ENCODE peak calls at places on chromosomes 11 and 22, in four cellular contexts. L is spleen, Z is tibial nerve, R is psoas muscle. E is an unnamed sample.

GRCh38 chr22:45977003-45977395 is at the start of gene WNT7B:
- DNase-seq in R (no peak), Z (no peak), L (no peak), E (no peak)

GRCh38 chr11:71247551-71248250 is 4.7 kb downstream of the SHANK2 start:
- DNase-seq in R (no peak), Z (no peak), L (peak; percentile 55), E (no peak)

GRCh38 chr11:91407842-91408241 is 816.8 kb upstream of the FAT3 start:
- DNase-seq in R (no peak), L (no peak), Z (no peak), E (no peak)

GRCh38 chr11:12827929-12828812 is 153.9 kb downstream of the TEAD1 start:
- DNase-seq in Z (no peak), R (no peak), L (no peak), E (no peak)

GRCh38 chr11:128920651-128921050 is 22.0 kb downstream of the TP53AIP1 start:
- DNase-seq in Z (no peak), L (peak; percentile 71), R (no peak), E (no peak)

GRCh38 chr11:60764879-60765278 is 8.2 kb downstream of the MS4A15 start:
- DNase-seq in L (no peak), R (no peak), Z (no peak), E (no peak)

GRCh38 chr11:12284321-12285050 is 92.9 kb upstream of the PARVA start:
- DNase-seq in L (no peak), R (no peak), Z (peak; percentile 4), E (no peak)

GRCh38 chr11:48170840-48171233 is 45.8 kb upstream of the OR4B1 start:
- DNase-seq in Z (no peak), R (no peak), L (no peak), E (no peak)

GRCh38 chr22:24592144-24592845 is 578 bp downstream of the LRRC75B start:
- DNase-seq in R (no peak), Z (no peak), L (no peak), E (no peak)

GRCh38 chr11:65524747-65525658 is at the start of gene SCYL1:
- DNase-seq in R (peak; percentile 90), L (peak; percentile 96), Z (peak; percentile 68), E (no peak)

GRCh38 chr11:47466701-47467250 is 17.8 kb upstream of the RAPSN start:
- DNase-seq in R (peak; percentile 60), L (peak; percentile 77), Z (no peak), E (no peak)

GRCh38 chr11:328012-328411 is 7.4 kb upstream of the IFITM3 start:
- DNase-seq in L (peak; percentile 74), R (no peak), Z (no peak), E (no peak)

GRCh38 chr11:326842-327580 is 6.4 kb upstream of the IFITM3 start:
- DNase-seq in R (peak; percentile 90), L (peak; percentile 95), Z (peak; percentile 91), E (no peak)

GRCh38 chr11:325796-326591 is 5.3 kb upstream of the IFITM3 start:
- DNase-seq in Z (no peak), R (no peak), L (peak; percentile 86), E (no peak)

GRCh38 chr11:327581-327923 is 6.9 kb upstream of the IFITM3 start:
- DNase-seq in R (no peak), Z (no peak), L (no peak), E (no peak)

DNA sequence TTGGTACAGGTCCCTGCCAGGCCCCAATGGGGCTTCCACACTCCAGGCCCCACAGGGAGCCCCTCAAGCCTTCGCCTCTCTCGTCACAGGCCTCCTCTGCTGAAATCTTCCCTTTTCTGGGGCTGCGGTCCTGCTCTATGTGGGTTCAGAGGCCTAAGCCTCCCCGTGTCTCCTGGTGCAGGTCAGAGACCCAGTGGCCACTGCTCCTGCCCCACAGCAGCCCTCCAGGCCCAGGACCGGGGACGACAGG is 5.9 kb upstream of the IFITM3 start:
- DNase-seq in Z (no peak), L (no peak), R (no peak), E (no peak)
- H3K4me1 ChIP-seq in Z (peaks cover 61% of the 10 kb centered on the region), L (peaks cover 78% of the 10 kb centered on the region), R (peaks cover 13% of the 10 kb centered on the region), E (no peaks in the 10 kb centered on the region)

DNA sequence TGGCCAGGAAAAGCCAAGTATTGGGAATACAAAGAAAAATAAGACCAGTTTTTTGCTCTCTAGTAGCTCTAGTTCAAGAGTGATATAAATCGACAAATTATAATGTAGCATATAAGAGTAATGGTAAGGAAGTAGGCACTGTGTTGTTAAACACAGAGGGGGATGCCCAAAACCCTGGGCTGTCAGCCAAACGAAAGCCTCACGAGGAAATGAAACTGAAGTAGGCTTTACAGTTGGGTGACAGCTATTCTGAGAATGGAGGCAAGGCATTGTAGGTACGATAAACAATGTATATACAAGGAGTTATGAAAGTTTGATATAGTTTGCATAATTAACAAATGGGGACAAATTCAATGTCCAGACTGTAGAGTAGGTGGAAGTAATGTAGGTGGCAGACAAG is 176.4 kb downstream of the FAM181B start:
- DNase-seq in Z (peak; percentile 30), R (no peak), L (peak; percentile 76), E (no peak)
- H3K4me1 ChIP-seq in Z (no peaks in the 10 kb centered on the region), R (no peaks in the 10 kb centered on the region), L (peaks cover 11% of the 10 kb centered on the region), E (no peaks in the 10 kb centered on the region)

DNA sequence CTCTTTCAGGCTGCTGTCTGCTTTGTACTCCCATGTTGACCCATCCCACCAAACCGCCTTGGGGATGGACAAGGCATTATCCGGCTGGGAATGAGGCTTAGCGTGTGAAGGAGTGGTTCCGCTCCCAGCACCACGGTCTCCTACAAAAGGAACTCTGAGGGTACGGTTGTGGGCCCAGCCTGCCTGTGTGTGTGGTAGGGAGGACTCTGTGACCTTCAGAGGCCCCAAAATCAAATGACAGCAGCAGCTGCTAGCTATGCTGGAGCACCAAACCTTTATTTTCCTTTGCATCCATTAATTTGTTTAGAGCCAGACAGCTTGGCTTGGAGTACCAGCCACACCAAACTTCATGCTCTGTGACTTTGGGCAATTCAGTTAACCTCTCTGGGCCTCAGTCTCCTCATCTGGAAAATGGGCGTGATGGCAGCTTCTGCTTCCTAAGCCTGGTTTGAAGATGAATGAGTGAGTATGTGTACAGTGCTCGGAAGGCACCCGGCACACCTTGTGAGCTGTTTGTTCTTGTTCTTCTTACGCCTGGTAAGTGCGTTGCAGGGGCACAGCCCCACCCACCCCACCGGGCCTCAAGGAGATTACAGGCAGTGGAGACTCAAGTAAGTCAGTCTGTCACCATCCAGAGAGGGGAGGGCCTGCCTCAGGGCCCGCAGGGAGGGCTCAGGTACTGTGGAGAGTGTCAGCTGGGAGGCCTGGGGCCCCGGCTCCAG is 25.3 kb downstream of the MB start:
- DNase-seq in L (no peak), Z (no peak), R (no peak), E (no peak)
- H3K4me1 ChIP-seq in L (no peaks in the 10 kb centered on the region), Z (peaks cover 16% of the 10 kb centered on the region), R (peaks cover 79% of the 10 kb centered on the region), E (peaks cover 4% of the 10 kb centered on the region)

DNA sequence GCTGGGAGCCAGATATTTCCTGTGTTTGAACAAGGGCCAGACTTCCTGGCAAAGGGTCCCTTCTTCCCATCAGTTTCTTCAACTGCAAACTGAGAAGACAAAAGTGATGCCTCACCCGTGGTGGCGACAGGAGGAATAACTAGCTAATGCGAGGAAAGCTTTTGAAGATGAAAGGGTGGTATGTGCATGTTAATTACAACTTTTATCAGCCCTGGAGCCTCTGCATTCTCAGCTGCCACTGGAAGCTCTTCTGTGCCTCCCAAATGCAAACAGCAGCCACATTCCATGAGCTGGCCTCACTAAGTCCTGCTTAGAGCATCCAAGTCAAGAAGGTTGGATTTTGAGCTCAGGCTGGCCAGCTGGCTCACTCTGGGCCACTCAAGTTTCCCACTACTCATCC is 12.9 kb downstream of the CD44 start:
- DNase-seq in L (no peak), Z (no peak), R (no peak), E (no peak)
- H3K4me1 ChIP-seq in L (peaks cover 85% of the 10 kb centered on the region), Z (peaks cover 26% of the 10 kb centered on the region), R (no peaks in the 10 kb centered on the region), E (peaks cover 3% of the 10 kb centered on the region)

GRCh38 chr11:130877532-130877931 is 38.7 kb downstream of the SNX19 start:
- DNase-seq in Z (no peak), L (no peak), R (no peak), E (no peak)

GRCh38 chr11:130874955-130875531 is 41.2 kb downstream of the SNX19 start:
- DNase-seq in L (no peak), R (no peak), Z (no peak), E (no peak)

GRCh38 chr11:130876100-130876499 is 40.2 kb downstream of the SNX19 start:
- DNase-seq in L (no peak), R (no peak), Z (no peak), E (no peak)

GRCh38 chr11:130874396-130874795 is 41.9 kb downstream of the SNX19 start:
- DNase-seq in R (no peak), Z (no peak), L (no peak), E (no peak)

GRCh38 chr11:130876931-130877330 is 39.3 kb downstream of the SNX19 start:
- DNase-seq in Z (no peak), R (no peak), L (no peak), E (no peak)
- H3K4me1 ChIP-seq in Z (peaks cover 32% of the 10 kb centered on the region), R (peaks cover 23% of the 10 kb centered on the region), L (no peaks in the 10 kb centered on the region), E (no peaks in the 10 kb centered on the region)

GRCh38 chr11:57307666-57308270 is 17.0 kb downstream of the TNKS1BP1 start:
- DNase-seq in R (peak; percentile 53), L (no peak), Z (no peak), E (no peak)
- H3K4me1 ChIP-seq in R (peaks cover 65% of the 10 kb centered on the region), L (peaks cover 79% of the 10 kb centered on the region), Z (peaks cover 91% of the 10 kb centered on the region), E (peaks cover 7% of the 10 kb centered on the region)